ENCODE peak calls at places on chromosomes 4 and X, in seven cellular contexts. Q is T-helper 2 cell, O is iris pigment epithelial cell, S is cerebellar cortex, J is COR-L47, Z is HTR-8/SVneo, H is bronchial epithelial cell. X is an unnamed sample.

GRCh38 chr4:6445403-6446129 is 26.8 kb downstream of the PPP2R2C start:
- DNase-seq in Q (no peak), O (no peak), S (no peak), J (no peak), Z (no peak), H (no peak), X (no peak)

GRCh38 chr4:139828966-139829662 is 163.5 kb downstream of the MGST2 start:
- DNase-seq in Q (no peak), O (no peak), S (no peak), J (no peak), Z (no peak), H (no peak), X (no peak)

GRCh38 chr4:24973471-24974251 is 57.1 kb downstream of the LGI2 start:
- DNase-seq in Q (no peak), O (no peak), S (peak), J (no peak), Z (no peak), H (peak), X (peak)

GRCh38 chr4:622996-623913 is 2.1 kb upstream of the PDE6B start:
- DNase-seq in Q (no peak), O (no peak), S (no peak), J (no peak), Z (no peak), H (no peak), X (no peak)

GRCh38 chr4:86895692-86896488 is 3.7 kb upstream of the C4orf36 start:
- DNase-seq in Q (no peak), O (peak), S (peak), J (peak), Z (peak), H (peak), X (no peak)

GRCh38 chr4:156476359-156476758 is 495.2 kb downstream of the PDGFC start:
- DNase-seq in Q (no peak), O (peak), S (no peak), J (no peak), Z (peak), H (peak), X (no peak)

GRCh38 chr4:119040711-119041185 is 94.9 kb upstream of the MYOZ2 start:
- DNase-seq in Q (no peak), O (peak), S (no peak), J (no peak), Z (no peak), H (peak), X (no peak)

GRCh38 chr4:69894221-69894620 is 34.3 kb upstream of the SULT1E1 start:
- DNase-seq in Q (no peak), O (no peak), S (no peak), J (no peak), Z (no peak), H (no peak), X (no peak)

GRCh38 chrX:70168238-70169188 is 8.8 kb upstream of the DGAT2L6 start:
- DNase-seq in Q (no peak), O (peak), S (peak), J (no peak), Z (peak), H (peak), X (no peak)

GRCh38 chr4:96602661-96603060 is 762.8 kb downstream of the PDHA2 start:
- DNase-seq in Q (no peak), O (no peak), S (no peak), J (no peak), Z (no peak), H (no peak), X (no peak)

GRCh38 chrX:50812995-50813842 is 775 bp downstream of the SHROOM4 start:
- DNase-seq in Q (no peak), O (peak), S (no peak), J (no peak), Z (no peak), H (no peak), X (peak)

GRCh38 chr4:152972821-152973613 is 36.9 kb downstream of the FHDC1 start:
- DNase-seq in Q (no peak), O (peak), S (no peak), J (no peak), Z (peak), H (peak), X (no peak)

GRCh38 chr4:104063341-104063740 is 343.6 kb upstream of the TACR3 start:
- DNase-seq in Q (no peak), O (no peak), S (no peak), J (no peak), Z (no peak), H (no peak), X (no peak)

GRCh38 chrX:16114640-16115039 is 8.7 kb upstream of the GRPR start:
- DNase-seq in Q (no peak), O (peak), S (no peak), J (no peak), Z (no peak), H (no peak), X (no peak)

X was measured in right atrium auricular region.